ENCODE peak calls at places on chromosomes 13 and 19, in six cellular contexts. One of them, this sample, is unnamed.
A peak's percentile ranks its signal among the peaks of the same experiment; 100 is the strongest.

GRCh38 chr13:114313061-114313860 is 1.0 kb upstream of the CHAMP1 start:
- DNase-seq in kidney epithelial cell: no peak
- DNase-seq in cardiac fibroblast: peak; percentile 53
- DNase-seq in IMR-90: peak; percentile 51
- DNase-seq in dorsolateral prefrontal cortex: no peak
- DNase-seq in Calu3: no peak
- DNase-seq in this sample: no peak

GRCh38 chr19:51146751-51147150 is 4.7 kb downstream of the SIGLEC7 start:
- DNase-seq in kidney epithelial cell: no peak
- DNase-seq in IMR-90: no peak
- DNase-seq in cardiac fibroblast: no peak
- DNase-seq in Calu3: no peak
- DNase-seq in dorsolateral prefrontal cortex: no peak
- DNase-seq in this sample: no peak

GRCh38 chr19:47719047-47719885 is 6.0 kb downstream of the EHD2 start:
- DNase-seq in cardiac fibroblast: peak; percentile 97
- DNase-seq in IMR-90: peak; percentile 99
- DNase-seq in dorsolateral prefrontal cortex: peak; percentile 70
- DNase-seq in Calu3: no peak
- DNase-seq in kidney epithelial cell: peak; percentile 70
- DNase-seq in this sample: peak; percentile 89

GRCh38 chr13:52026246-52026626 is 1.7 kb downstream of the UTP14C start:
- DNase-seq in cardiac fibroblast: no peak
- DNase-seq in IMR-90: no peak
- DNase-seq in kidney epithelial cell: no peak
- DNase-seq in dorsolateral prefrontal cortex: no peak
- DNase-seq in Calu3: no peak
- DNase-seq in this sample: no peak

GRCh38 chr13:27839809-27840467 is 47.7 kb downstream of the GSX1 start:
- DNase-seq in kidney epithelial cell: no peak
- DNase-seq in Calu3: no peak
- DNase-seq in dorsolateral prefrontal cortex: no peak
- DNase-seq in cardiac fibroblast: no peak
- DNase-seq in IMR-90: no peak
- DNase-seq in this sample: peak; percentile 63

GRCh38 chr19:7883796-7884570 is 4.3 kb upstream of the LRRC8E start:
- DNase-seq in Calu3: no peak
- DNase-seq in IMR-90: peak; percentile 33
- DNase-seq in kidney epithelial cell: no peak
- DNase-seq in cardiac fibroblast: peak; percentile 49
- DNase-seq in dorsolateral prefrontal cortex: no peak
- DNase-seq in this sample: peak; percentile 56

GRCh38 chr13:114077938-114078335 is 54.5 kb downstream of the RASA3 start:
- DNase-seq in cardiac fibroblast: peak; percentile 58
- DNase-seq in IMR-90: peak; percentile 40
- DNase-seq in dorsolateral prefrontal cortex: peak; percentile 61
- DNase-seq in Calu3: no peak
- DNase-seq in kidney epithelial cell: no peak
- DNase-seq in this sample: no peak

GRCh38 chr13:26254583-26255102 is 714 bp downstream of the CDK8 start:
- DNase-seq in dorsolateral prefrontal cortex: peak; percentile 41
- DNase-seq in kidney epithelial cell: no peak
- DNase-seq in IMR-90: peak; percentile 31
- DNase-seq in Calu3: peak; percentile 49
- DNase-seq in cardiac fibroblast: peak; percentile 45
- DNase-seq in this sample: peak; percentile 48

GRCh38 chr13:98273824-98274786 is 97.0 kb upstream of the RNF113B start:
- DNase-seq in dorsolateral prefrontal cortex: no peak
- DNase-seq in cardiac fibroblast: no peak
- DNase-seq in kidney epithelial cell: no peak
- DNase-seq in IMR-90: peak; percentile 40
- DNase-seq in Calu3: no peak
- DNase-seq in this sample: no peak

GRCh38 chr13:87122551-87122950 is 548.6 kb upstream of the SLITRK5 start:
- DNase-seq in kidney epithelial cell: no peak
- DNase-seq in dorsolateral prefrontal cortex: no peak
- DNase-seq in Calu3: no peak
- DNase-seq in IMR-90: peak; percentile 68
- DNase-seq in cardiac fibroblast: peak; percentile 38
- DNase-seq in this sample: no peak

GRCh38 chr13:110187501-110188161 is 119.3 kb downstream of the COL4A1 start:
- DNase-seq in dorsolateral prefrontal cortex: no peak
- DNase-seq in cardiac fibroblast: peak; percentile 88
- DNase-seq in kidney epithelial cell: no peak
- DNase-seq in IMR-90: peak; percentile 78
- DNase-seq in Calu3: peak; percentile 3
- DNase-seq in this sample: peak; percentile 70

GRCh38 chr13:113123226-113124150 is 889 bp downstream of the F10 start:
- DNase-seq in Calu3: no peak
- DNase-seq in kidney epithelial cell: no peak
- DNase-seq in cardiac fibroblast: no peak
- DNase-seq in dorsolateral prefrontal cortex: no peak
- DNase-seq in IMR-90: no peak
- DNase-seq in this sample: no peak

GRCh38 chr19:43479961-43480561 is 14.7 kb upstream of the LYPD3 start:
- DNase-seq in IMR-90: no peak
- DNase-seq in cardiac fibroblast: no peak
- DNase-seq in kidney epithelial cell: no peak
- DNase-seq in dorsolateral prefrontal cortex: no peak
- DNase-seq in Calu3: no peak
- DNase-seq in this sample: no peak

GRCh38 chr19:8468124-8468523 is 23.3 kb downstream of the HNRNPM start:
- DNase-seq in dorsolateral prefrontal cortex: no peak
- DNase-seq in IMR-90: no peak
- DNase-seq in kidney epithelial cell: no peak
- DNase-seq in Calu3: no peak
- DNase-seq in cardiac fibroblast: no peak
- DNase-seq in this sample: no peak

GRCh38 chr13:19592657-19593175 is 31.4 kb upstream of the TPTE2 start:
- DNase-seq in dorsolateral prefrontal cortex: no peak
- DNase-seq in Calu3: no peak
- DNase-seq in kidney epithelial cell: no peak
- DNase-seq in IMR-90: no peak
- DNase-seq in cardiac fibroblast: no peak
- DNase-seq in this sample: no peak

DNA sequence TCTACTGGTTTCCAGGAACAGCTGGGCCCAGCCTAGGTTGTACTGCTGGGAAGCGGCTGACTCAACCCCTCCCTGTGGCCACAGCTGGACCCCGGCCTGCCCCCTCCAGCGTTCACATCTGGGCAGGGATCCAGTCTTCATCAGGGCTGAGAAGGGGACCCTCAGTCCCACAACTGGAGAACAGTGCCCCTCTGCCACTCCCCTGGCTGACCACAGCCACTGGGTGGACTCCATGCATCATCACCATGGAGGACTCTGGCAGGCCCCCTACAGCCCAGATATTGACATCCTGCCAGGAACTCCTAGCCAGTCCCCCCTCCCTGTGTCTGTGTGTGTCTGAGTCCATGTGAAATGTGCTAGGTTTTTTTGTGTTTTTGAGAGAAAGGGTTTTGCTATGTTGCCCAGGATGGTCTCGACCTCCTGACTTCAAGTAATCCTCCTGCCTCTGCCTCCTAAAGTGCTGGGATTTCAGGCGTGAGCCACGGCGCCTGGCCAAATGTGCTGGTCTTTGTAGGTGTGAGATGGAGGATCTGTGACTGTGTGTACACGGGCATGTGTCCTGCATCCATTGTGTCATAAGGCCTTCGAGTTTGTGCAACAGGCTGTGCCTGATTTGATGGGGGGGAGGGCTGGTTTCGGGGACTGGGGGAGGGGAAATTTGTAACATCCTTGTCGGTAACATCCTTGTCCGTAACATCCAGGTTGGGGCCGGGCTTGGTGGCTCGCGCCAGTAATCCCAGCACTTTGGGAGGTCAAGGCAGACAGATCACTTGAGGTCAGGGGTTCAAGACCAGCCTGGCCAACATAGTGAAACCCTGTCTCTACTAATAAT is 4.0 kb upstream of the HOOK2 start:
- DNase-seq in dorsolateral prefrontal cortex: peak; percentile 22
- DNase-seq in cardiac fibroblast: peak; percentile 90
- DNase-seq in kidney epithelial cell: no peak
- DNase-seq in IMR-90: peak; percentile 77
- DNase-seq in Calu3: peak; percentile 9
- DNase-seq in this sample: peak; percentile 51
- TF ChIP-seq CTCF in dorsolateral prefrontal cortex: no peak
- TF ChIP-seq CTCF in cardiac fibroblast: peak; percentile 0
- TF ChIP-seq CTCF in kidney epithelial cell: peak; percentile 11
- TF ChIP-seq CTCF in IMR-90: no peak
- TF ChIP-seq CTCF in Calu3: no peak
- TF ChIP-seq CTCF in this sample: no peak

GRCh38 chr13:43153436-43154082 is 130.2 kb downstream of the DNAJC15 start:
- DNase-seq in dorsolateral prefrontal cortex: no peak
- DNase-seq in IMR-90: peak; percentile 44
- DNase-seq in cardiac fibroblast: peak; percentile 85
- DNase-seq in kidney epithelial cell: peak; percentile 76
- DNase-seq in Calu3: peak; percentile 6
- DNase-seq in this sample: peak; percentile 93

GRCh38 chr13:43156916-43157315 is 133.5 kb downstream of the DNAJC15 start:
- DNase-seq in cardiac fibroblast: no peak
- DNase-seq in dorsolateral prefrontal cortex: no peak
- DNase-seq in Calu3: no peak
- DNase-seq in IMR-90: no peak
- DNase-seq in kidney epithelial cell: no peak
- DNase-seq in this sample: no peak

GRCh38 chr13:43154839-43155238 is 131.5 kb downstream of the DNAJC15 start:
- DNase-seq in Calu3: no peak
- DNase-seq in cardiac fibroblast: no peak
- DNase-seq in IMR-90: no peak
- DNase-seq in kidney epithelial cell: no peak
- DNase-seq in dorsolateral prefrontal cortex: no peak
- DNase-seq in this sample: no peak

GRCh38 chr13:43157796-43158195 is 134.4 kb downstream of the DNAJC15 start:
- DNase-seq in Calu3: no peak
- DNase-seq in cardiac fibroblast: no peak
- DNase-seq in dorsolateral prefrontal cortex: no peak
- DNase-seq in IMR-90: no peak
- DNase-seq in kidney epithelial cell: no peak
- DNase-seq in this sample: no peak

DNA sequence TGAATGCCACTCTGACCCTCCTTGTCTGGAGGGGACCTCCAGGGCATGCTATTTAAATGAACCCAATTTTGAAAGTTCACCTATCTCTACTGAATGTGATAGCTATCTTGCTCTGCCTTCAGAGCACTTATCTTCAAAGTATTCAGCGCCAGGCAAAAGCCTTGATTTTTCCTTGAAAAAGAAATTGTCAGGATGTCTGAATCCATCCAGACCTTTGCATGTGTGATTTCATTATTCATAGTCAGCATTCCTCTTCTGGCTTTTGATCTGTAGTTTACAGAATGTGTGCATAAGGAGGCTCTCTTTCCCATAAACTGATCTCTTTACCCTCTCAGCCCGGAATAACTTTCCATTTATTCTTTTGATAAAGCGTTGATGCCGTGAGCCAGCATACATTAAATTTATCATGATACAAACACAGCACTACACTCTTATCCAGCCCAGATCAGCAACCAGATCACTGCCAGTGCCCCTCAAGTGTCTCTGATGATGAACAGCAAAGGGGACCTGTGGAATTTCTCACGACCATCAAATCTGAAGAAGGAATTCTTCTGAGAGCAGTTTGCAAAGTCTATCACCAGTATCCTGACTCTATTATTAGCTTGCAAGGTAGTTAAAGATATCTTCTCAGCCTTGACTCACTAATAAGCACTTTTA is 130.8 kb downstream of the DNAJC15 start:
- DNase-seq in cardiac fibroblast: no peak
- DNase-seq in Calu3: no peak
- DNase-seq in dorsolateral prefrontal cortex: no peak
- DNase-seq in IMR-90: no peak
- DNase-seq in kidney epithelial cell: no peak
- DNase-seq in this sample: no peak
- TF ChIP-seq CTCF in cardiac fibroblast: no peak
- TF ChIP-seq CTCF in Calu3: no peak
- TF ChIP-seq CTCF in dorsolateral prefrontal cortex: no peak
- TF ChIP-seq CTCF in IMR-90: no peak
- TF ChIP-seq CTCF in kidney epithelial cell: no peak
- TF ChIP-seq CTCF in this sample: no peak

GRCh38 chr19:31560021-31560770 is 211.0 kb upstream of the TSHZ3 start:
- DNase-seq in cardiac fibroblast: no peak
- DNase-seq in dorsolateral prefrontal cortex: no peak
- DNase-seq in Calu3: no peak
- DNase-seq in kidney epithelial cell: no peak
- DNase-seq in IMR-90: peak; percentile 11
- DNase-seq in this sample: no peak

GRCh38 chr19:31559494-31559893 is 210.3 kb upstream of the TSHZ3 start:
- DNase-seq in kidney epithelial cell: no peak
- DNase-seq in Calu3: no peak
- DNase-seq in dorsolateral prefrontal cortex: no peak
- DNase-seq in cardiac fibroblast: no peak
- DNase-seq in IMR-90: no peak
- DNase-seq in this sample: no peak

GRCh38 chr19:31562916-31563626 is 213.8 kb upstream of the TSHZ3 start:
- DNase-seq in cardiac fibroblast: no peak
- DNase-seq in IMR-90: no peak
- DNase-seq in dorsolateral prefrontal cortex: no peak
- DNase-seq in kidney epithelial cell: no peak
- DNase-seq in Calu3: no peak
- DNase-seq in this sample: no peak

GRCh38 chr19:31555634-31556215 is 206.5 kb upstream of the TSHZ3 start:
- DNase-seq in dorsolateral prefrontal cortex: no peak
- DNase-seq in Calu3: no peak
- DNase-seq in IMR-90: no peak
- DNase-seq in cardiac fibroblast: no peak
- DNase-seq in kidney epithelial cell: no peak
- DNase-seq in this sample: no peak

DNA sequence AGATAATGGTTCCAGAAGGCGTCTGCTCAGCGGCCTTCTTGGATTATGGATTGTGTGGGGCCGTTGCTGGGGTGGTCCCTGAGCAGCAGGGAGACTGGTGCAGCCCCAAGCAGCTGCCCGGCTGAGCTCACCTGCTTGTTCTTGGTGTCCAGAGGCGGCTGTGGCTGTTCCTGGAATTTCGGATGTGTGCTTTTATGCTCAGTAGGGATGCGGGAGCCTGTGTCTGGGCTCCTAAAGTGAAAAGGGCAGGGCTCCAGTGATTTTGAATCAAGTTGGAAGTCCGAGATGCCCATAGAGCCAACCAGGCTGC is 211.5 kb upstream of the TSHZ3 start:
- DNase-seq in dorsolateral prefrontal cortex: no peak
- DNase-seq in IMR-90: no peak
- DNase-seq in cardiac fibroblast: no peak
- DNase-seq in kidney epithelial cell: no peak
- DNase-seq in Calu3: no peak
- DNase-seq in this sample: no peak
- TF ChIP-seq CTCF in dorsolateral prefrontal cortex: no peak
- TF ChIP-seq CTCF in IMR-90: no peak
- TF ChIP-seq CTCF in cardiac fibroblast: no peak
- TF ChIP-seq CTCF in kidney epithelial cell: no peak
- TF ChIP-seq CTCF in Calu3: no peak
- TF ChIP-seq CTCF in this sample: no peak

GRCh38 chr19:39532233-39533002 is at the start of gene EID2B:
- DNase-seq in cardiac fibroblast: peak; percentile 97
- DNase-seq in kidney epithelial cell: peak; percentile 73
- DNase-seq in IMR-90: peak; percentile 95
- DNase-seq in dorsolateral prefrontal cortex: peak; percentile 88
- DNase-seq in Calu3: peak; percentile 96
- DNase-seq in this sample: peak; percentile 97

GRCh38 chr19:39531834-39532232 is 819 bp downstream of the EID2B start:
- DNase-seq in Calu3: no peak
- DNase-seq in dorsolateral prefrontal cortex: no peak
- DNase-seq in kidney epithelial cell: no peak
- DNase-seq in IMR-90: no peak
- DNase-seq in cardiac fibroblast: peak; percentile 21
- DNase-seq in this sample: no peak

GRCh38 chr19:39533791-39534190 is 1.1 kb upstream of the EID2B start:
- DNase-seq in IMR-90: no peak
- DNase-seq in dorsolateral prefrontal cortex: no peak
- DNase-seq in cardiac fibroblast: no peak
- DNase-seq in kidney epithelial cell: no peak
- DNase-seq in Calu3: no peak
- DNase-seq in this sample: no peak

GRCh38 chr19:39533003-39533512 is 406 bp upstream of the EID2B start:
- DNase-seq in Calu3: no peak
- DNase-seq in IMR-90: no peak
- DNase-seq in dorsolateral prefrontal cortex: no peak
- DNase-seq in cardiac fibroblast: no peak
- DNase-seq in kidney epithelial cell: no peak
- DNase-seq in this sample: no peak
- TF ChIP-seq CTCF in Calu3: no peak
- TF ChIP-seq CTCF in IMR-90: no peak
- TF ChIP-seq CTCF in dorsolateral prefrontal cortex: no peak
- TF ChIP-seq CTCF in cardiac fibroblast: no peak
- TF ChIP-seq CTCF in kidney epithelial cell: no peak
- TF ChIP-seq CTCF in this sample: no peak